ENCODE peak calls at places on chromosomes 5 and 9, in six cellular contexts. I is HCT116, M is A549, E is H1, R is HepG2, A is GM12878. Q is an unnamed sample.
A peak's percentile ranks its signal among the peaks of the same experiment; 100 is the strongest.

GRCh38 chr5:102753889-102754498 is 1.1 kb upstream of the PAM start:
- DNase-seq in E (no peak), M (no peak), A (no peak), R (no peak), I (no peak), Q (no peak)

GRCh38 chr9:6959275-6960000 is 201.7 kb downstream of the KDM4C start:
- DNase-seq in M (no peak), A (no peak), R (no peak), I (no peak), E (no peak), Q (no peak)

GRCh38 chr5:67875637-67876036 is 339.9 kb upstream of the PIK3R1 start:
- DNase-seq in E (no peak), A (no peak), I (no peak), M (no peak), R (no peak), Q (no peak)

GRCh38 chr9:134842321-134842720 is 38.3 kb upstream of the FCN2 start:
- DNase-seq in M (no peak), I (no peak), R (no peak), E (no peak), A (no peak), Q (no peak)

GRCh38 chr5:95644351-95645042 is 2.1 kb upstream of the RFESD start:
- DNase-seq in M (peak; percentile 68), A (peak; percentile 56), E (peak; percentile 48), I (peak; percentile 72), R (peak; percentile 45), Q (peak; percentile 71)

GRCh38 chr5:81782811-81783210 is 31.9 kb upstream of the SSBP2 start:
- DNase-seq in E (no peak), R (no peak), A (no peak), M (no peak), I (no peak), Q (peak; percentile 43)

GRCh38 chr5:149675467-149676201 is 54.5 kb upstream of the PPARGC1B start:
- DNase-seq in M (no peak), R (no peak), E (no peak), A (no peak), I (no peak), Q (no peak)

GRCh38 chr5:170267431-170268152 is 30.0 kb downstream of the LCP2 start:
- DNase-seq in A (peak; percentile 34), E (peak; percentile 83), R (peak; percentile 28), I (peak; percentile 37), M (peak; percentile 76), Q (peak; percentile 80)

GRCh38 chr9:2726620-2727335 is 9.5 kb downstream of the KCNV2 start:
- DNase-seq in E (no peak), M (no peak), R (no peak), I (peak; percentile 19), A (no peak), Q (no peak)

GRCh38 chr5:95931118-95931833 is 30.4 kb downstream of the ELL2 start:
- DNase-seq in I (no peak), E (no peak), R (no peak), A (no peak), M (no peak), Q (no peak)

GRCh38 chr5:74493426-74493825 is 147.1 kb downstream of the ENC1 start:
- DNase-seq in E (no peak), I (no peak), M (no peak), A (no peak), R (no peak), Q (no peak)

GRCh38 chr5:74638776-74639537 is 1.6 kb downstream of the ENC1 start:
- DNase-seq in M (no peak), I (no peak), A (peak; percentile 79), E (no peak), R (no peak), Q (peak; percentile 39)

GRCh38 chr5:40385544-40385943 is 294.2 kb upstream of the PTGER4 start:
- DNase-seq in I (peak; percentile 23), A (no peak), E (no peak), M (peak; percentile 24), R (no peak), Q (peak; percentile 55)

GRCh38 chr9:96567203-96567700 is 52.4 kb downstream of the CDC14B start:
- DNase-seq in A (no peak), R (no peak), E (no peak), M (no peak), I (no peak), Q (no peak)

GRCh38 chr9:136799079-136799853 is 3.1 kb downstream of the CCDC183 start:
- DNase-seq in R (peak; percentile 80), I (no peak), E (no peak), A (no peak), M (no peak), Q (no peak)

GRCh38 chr9:136542246-136543041 is 3.4 kb downstream of the NOTCH1 start:
- DNase-seq in I (no peak), A (no peak), M (no peak), R (no peak), E (no peak), Q (no peak)

GRCh38 chr5:57817001-57817453 is 334.4 kb upstream of the ACTBL2 start:
- DNase-seq in M (no peak), I (no peak), A (no peak), E (no peak), R (no peak), Q (no peak)

GRCh38 chr9:27445057-27445990 is 78.8 kb upstream of the IFNK start:
- DNase-seq in A (no peak), E (no peak), R (no peak), M (no peak), I (no peak), Q (no peak)

GRCh38 chr5:122726990-122727616 is 47.8 kb upstream of the SNX2 start:
- DNase-seq in R (no peak), A (peak; percentile 38), I (peak; percentile 12), E (no peak), M (peak; percentile 27), Q (no peak)

DNA sequence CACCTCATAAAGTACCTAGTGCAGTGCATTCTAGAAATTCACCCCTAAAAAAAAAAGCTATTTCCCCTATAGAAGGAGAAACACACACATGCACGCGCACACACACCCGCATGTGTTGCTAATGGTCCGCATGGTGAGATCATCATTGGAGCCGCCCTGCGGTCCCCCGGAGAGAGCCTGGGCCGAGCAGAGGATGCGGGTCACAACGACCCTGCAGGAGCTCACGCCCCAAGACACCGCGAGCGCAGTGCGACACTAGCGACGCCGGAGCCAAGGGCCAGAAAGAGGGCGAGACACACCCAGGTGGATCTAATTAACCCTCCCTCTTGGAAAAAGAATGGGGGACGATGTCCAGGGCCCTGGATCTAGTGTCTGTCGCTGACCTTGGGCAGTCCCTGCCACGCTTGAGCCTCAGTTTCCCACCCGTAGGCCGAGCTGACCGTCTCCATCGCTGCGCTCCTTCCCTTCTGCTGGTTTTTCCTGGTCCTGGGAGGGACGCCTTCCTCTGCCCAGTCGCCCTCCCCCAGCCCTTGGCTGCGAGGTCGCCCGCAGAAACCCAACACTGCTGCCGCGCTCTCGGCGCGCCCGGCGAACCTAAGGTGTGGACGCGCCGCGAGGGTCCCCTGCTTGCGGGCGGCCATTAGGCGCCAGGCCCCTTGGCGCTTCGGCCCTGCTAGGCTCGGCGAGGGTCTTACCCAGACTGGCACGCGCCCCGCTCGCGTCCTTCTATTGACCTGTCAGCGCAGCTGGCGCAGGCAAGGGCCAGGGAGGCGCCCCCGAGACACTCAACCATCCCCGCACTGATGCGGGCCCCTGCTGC is 47.6 kb upstream of the RNF20 start:
- DNase-seq in I (peak; percentile 44), R (no peak), M (peak; percentile 51), A (no peak), E (peak; percentile 66), Q (no peak)
- TF ChIP-seq POLR2A in I (peak; percentile 1), R (no peak), M (peak; percentile 15), A (no peak), E (peak; percentile 72), Q (no peak)

GRCh38 chr5:168601972-168602371 is 22.8 kb upstream of the PANK3 start:
- DNase-seq in E (no peak), A (no peak), M (no peak), R (no peak), I (no peak), Q (no peak)
- TF ChIP-seq MAX in E (no peak), A (no peak), M (no peak), R (no peak), I (no peak), Q (no peak)

GRCh38 chr9:87713278-87713989 is 12.5 kb upstream of the CTSL start:
- DNase-seq in A (no peak), R (peak; percentile 62), E (no peak), M (peak; percentile 99), I (peak; percentile 76), Q (peak; percentile 77)
- TF ChIP-seq POLR2A in A (no peak), R (no peak), E (no peak), M (peak; percentile 27), I (no peak), Q (no peak)

GRCh38 chr9:36450110-36450732 is 50.2 kb upstream of the RNF38 start:
- DNase-seq in R (peak; percentile 66), M (peak; percentile 60), A (no peak), I (peak; percentile 22), E (no peak), Q (peak; percentile 34)
- TF ChIP-seq MAX in R (no peak), M (no peak), A (no peak), I (no peak), E (no peak), Q (no peak)

DNA sequence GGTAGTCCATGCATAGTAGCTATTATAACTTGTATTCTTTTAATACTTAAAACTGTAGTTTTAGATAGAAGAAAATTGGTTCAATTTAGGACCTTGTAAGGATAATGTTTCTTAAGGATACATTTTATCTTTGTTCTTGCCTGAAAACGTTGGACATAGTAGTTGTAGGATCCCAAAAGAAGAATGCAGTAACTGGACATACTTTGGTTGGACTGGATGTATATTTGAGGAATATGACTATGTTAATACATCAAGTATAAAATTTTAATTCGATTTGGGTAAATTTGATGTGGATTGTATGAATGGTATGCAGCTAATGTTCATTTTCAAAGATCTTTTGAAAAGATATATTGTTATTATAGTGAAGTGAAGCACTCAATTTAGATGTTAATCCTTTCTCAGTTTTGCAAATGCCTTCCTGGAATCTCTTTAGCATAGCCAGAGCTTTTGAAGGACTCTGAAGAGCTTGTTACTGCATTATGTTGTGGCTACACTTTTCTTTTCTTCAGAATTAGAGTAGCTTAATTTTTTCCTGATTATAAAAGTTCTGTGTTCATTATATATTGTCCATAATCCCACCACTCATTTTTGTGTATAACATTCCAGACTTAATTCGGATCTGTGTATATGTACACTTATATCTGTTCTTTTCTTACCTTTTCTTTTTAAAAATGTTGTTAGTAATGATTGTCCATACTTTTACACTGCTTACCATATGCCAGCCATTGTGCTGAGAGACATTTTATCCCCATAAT is 41.2 kb downstream of the LRRTM2 start:
- DNase-seq in M (no peak), A (no peak), I (no peak), R (no peak), E (no peak), Q (no peak)
- TF ChIP-seq POLR2A in M (no peak), A (no peak), I (no peak), R (no peak), E (no peak), Q (no peak)

GRCh38 chr9:83166369-83166768 is 103.4 kb upstream of the RASEF start:
- DNase-seq in R (peak; percentile 6), M (no peak), A (no peak), I (no peak), E (no peak), Q (no peak)

DNA sequence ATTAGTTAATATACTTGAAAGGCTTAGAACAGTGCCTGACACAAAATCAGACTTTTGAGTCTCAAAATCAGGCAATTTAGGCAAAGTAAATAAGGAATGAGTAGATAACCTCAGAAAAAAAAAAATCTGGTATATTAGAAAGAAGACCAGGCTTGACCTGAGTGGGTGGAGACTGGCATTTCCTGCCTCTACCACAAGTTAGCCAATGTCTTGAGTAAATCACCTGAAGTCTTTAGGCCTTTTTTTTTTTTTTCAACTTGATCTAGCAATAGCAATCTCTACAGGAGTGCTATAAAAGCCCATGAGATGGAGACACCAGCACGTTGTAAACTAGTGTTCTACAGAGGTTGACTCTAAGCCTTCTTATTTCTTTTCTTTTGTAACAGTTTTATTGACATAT is 104.2 kb upstream of the RASEF start:
- DNase-seq in R (no peak), I (no peak), E (no peak), M (no peak), A (no peak), Q (no peak)
- TF ChIP-seq MAX in R (no peak), I (no peak), E (no peak), M (no peak), A (no peak), Q (no peak)